ENCODE peak calls at places on chromosomes 2 and 18, in nine cellular contexts. O, G, B, F, T, E, I, C and R are unnamed samples.

GRCh38 chr18:76889086-76889699 is 66.8 kb downstream of the ZNF236 start:
- DNase-seq in E (no peak), I (no peak), O (no peak), T (no peak), B (no peak), F (no peak), C (no peak), G (no peak), R (no peak)

GRCh38 chr2:7053650-7054262 is 136.5 kb downstream of the RNF144A start:
- DNase-seq in B (no peak), C (no peak), F (no peak), T (no peak), G (no peak), I (no peak), O (no peak), E (no peak), R (no peak)

GRCh38 chr18:64276736-64277135 is 127.8 kb upstream of the LINC00305 start:
- DNase-seq in G (no peak), I (no peak), T (no peak), B (no peak), F (no peak), C (no peak), E (no peak), O (no peak), R (no peak)

GRCh38 chr2:124609667-124610066 is 584.6 kb downstream of the CNTNAP5 start:
- DNase-seq in I (no peak), T (no peak), O (no peak), G (no peak), C (no peak), B (no peak), E (no peak), F (no peak), R (no peak)

GRCh38 chr2:75464348-75464946 is 96.3 kb downstream of the EVA1A start:
- DNase-seq in E (no peak), B (peak), I (no peak), C (peak), T (peak), F (peak), O (no peak), G (no peak), R (peak)

GRCh38 chr2:148590613-148591012 is 53.9 kb upstream of the EPC2 start:
- DNase-seq in E (no peak), O (no peak), I (no peak), C (no peak), F (no peak), G (no peak), B (peak), T (no peak), R (no peak)

GRCh38 chr2:199987586-199987985 is 32.2 kb downstream of the MAIP1 start:
- DNase-seq in F (no peak), I (no peak), T (no peak), C (no peak), E (no peak), O (no peak), G (no peak), B (no peak), R (peak)

GRCh38 chr2:215772003-215772402 is 241.3 kb downstream of the MREG start:
- DNase-seq in O (no peak), G (no peak), C (peak), E (no peak), I (no peak), B (no peak), F (peak), T (peak), R (peak)

GRCh38 chr2:70118798-70119454 is 31.6 kb downstream of the PCBP1 start:
- DNase-seq in C (no peak), E (no peak), F (no peak), T (no peak), O (no peak), I (no peak), G (peak), B (peak), R (no peak)

GRCh38 chr18:1057367-1057766 is 152.7 kb downstream of the ADCYAP1 start:
- DNase-seq in T (no peak), F (no peak), O (no peak), E (no peak), C (no peak), I (no peak), G (no peak), B (no peak), R (no peak)

DNA sequence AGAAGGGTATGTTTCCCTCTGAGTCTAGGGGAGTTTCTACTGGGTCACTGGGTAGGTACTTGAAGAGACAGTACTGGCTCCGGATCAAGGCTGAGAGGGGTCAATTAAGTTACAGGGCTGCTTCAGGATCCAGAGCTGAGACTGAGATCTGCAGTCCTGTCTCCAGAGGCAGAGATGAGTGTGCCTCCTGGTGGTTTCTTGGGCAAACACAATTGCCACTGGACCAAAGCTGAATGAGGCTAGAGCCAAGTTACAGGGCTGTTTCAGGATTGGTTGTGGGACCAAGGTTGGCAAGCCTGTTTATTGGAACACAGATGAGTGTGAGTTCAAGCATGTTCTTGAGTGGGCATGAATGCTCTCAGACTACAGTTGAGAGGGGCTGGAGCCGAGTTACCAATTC is 157.9 kb downstream of the ADCYAP1 start:
- DNase-seq in E (no peak), G (no peak), F (peak), I (no peak), O (no peak), T (peak), C (no peak), B (peak), R (peak)
- TF ChIP-seq CTCF in E (no peak), G (no peak), F (no peak), I (no peak), O (no peak), T (peak), C (no peak), B (no peak), R (peak)

DNA sequence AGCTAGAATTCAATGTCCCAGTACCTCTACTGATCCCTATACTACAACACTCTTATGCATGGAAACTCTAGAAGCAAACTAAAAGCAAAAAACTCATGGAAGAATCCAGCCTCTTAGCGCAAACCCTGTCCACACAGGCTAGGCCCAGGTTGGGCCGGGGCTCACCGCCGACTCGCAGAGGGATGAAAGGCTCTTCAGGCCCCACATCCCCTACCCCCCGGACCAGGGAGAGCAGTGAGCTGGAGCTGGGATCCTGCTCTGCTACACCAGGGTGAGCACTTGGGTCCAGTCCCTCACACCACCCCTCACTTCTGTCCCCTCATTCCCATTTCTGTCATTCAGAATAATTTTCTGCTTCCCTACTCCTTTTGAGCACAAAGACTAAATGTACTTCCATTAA is 2.0 kb downstream of the OST4 start:
- DNase-seq in C (no peak), B (no peak), F (no peak), O (no peak), G (no peak), E (no peak), I (no peak), T (no peak), R (no peak)
- H3K4me3 ChIP-seq in C (no peak), B (no peak), F (no peak), O (no peak), G (no peak), E (no peak), I (no peak), T (peak), R (peak)

DNA sequence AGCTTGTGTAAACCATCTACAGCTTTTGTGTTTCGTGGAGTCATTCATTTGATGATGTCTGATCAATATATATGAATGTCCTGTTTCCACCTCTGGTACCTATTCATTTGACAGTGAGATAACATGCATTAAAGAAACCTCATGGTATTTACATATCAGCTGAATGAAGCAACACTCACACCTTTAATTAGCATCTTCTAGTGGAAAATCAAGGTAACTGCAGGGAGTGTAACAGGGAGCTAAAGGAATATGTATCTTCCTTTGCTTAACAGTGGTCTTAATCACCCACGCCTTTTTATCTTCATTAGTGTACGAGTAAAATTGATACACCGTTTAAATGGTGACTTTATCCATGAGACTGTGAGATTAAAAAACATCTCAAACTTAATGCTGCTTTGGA is 15.6 kb downstream of the SLC39A10 start:
- DNase-seq in B (no peak), F (no peak), T (no peak), E (no peak), O (no peak), I (no peak), G (no peak), C (no peak), R (no peak)
- TF ChIP-seq CTCF in B (peak), F (no peak), T (no peak), E (no peak), O (no peak), I (no peak), G (no peak), C (no peak), R (peak)

GRCh38 chr2:88607416-88607815 is 19.8 kb downstream of the EIF2AK3 start:
- DNase-seq in F (no peak), I (no peak), T (no peak), B (no peak), C (no peak), G (no peak), O (no peak), E (no peak), R (no peak)

GRCh38 chr2:88608184-88608583 is 19.1 kb downstream of the EIF2AK3 start:
- DNase-seq in I (no peak), C (no peak), F (no peak), B (no peak), T (no peak), G (no peak), O (no peak), E (no peak), R (no peak)

GRCh38 chr2:88602022-88602421 is 25.2 kb downstream of the EIF2AK3 start:
- DNase-seq in T (no peak), E (no peak), G (no peak), B (no peak), I (no peak), F (no peak), C (no peak), O (no peak), R (no peak)

GRCh38 chr2:88603146-88603545 is 24.1 kb downstream of the EIF2AK3 start:
- DNase-seq in F (no peak), B (no peak), T (peak), C (peak), E (no peak), G (no peak), O (no peak), I (no peak), R (peak)

GRCh38 chr2:88606371-88607030 is 20.8 kb downstream of the EIF2AK3 start:
- DNase-seq in G (peak), I (no peak), B (peak), O (no peak), E (no peak), C (no peak), T (no peak), F (no peak), R (no peak)
- H3K4me3 ChIP-seq in G (no peak), I (no peak), B (peak), O (no peak), E (no peak), C (no peak), T (no peak), F (no peak), R (no peak)

GRCh38 chr18:12531747-12532146 is 124.0 kb downstream of the PRELID3A start:
- DNase-seq in O (no peak), T (no peak), G (no peak), F (no peak), C (peak), B (no peak), E (no peak), I (no peak), R (no peak)
- TF ChIP-seq CTCF in O (no peak), T (no peak), G (no peak), F (no peak), C (no peak), B (peak), E (peak), I (no peak), R (no peak)

GRCh38 chr18:710418-711300 is 1.8 kb downstream of the ENOSF1 start:
- DNase-seq in E (no peak), C (no peak), O (no peak), I (no peak), F (no peak), T (no peak), B (no peak), G (no peak), R (no peak)
- H3K4me3 ChIP-seq in E (no peak), C (no peak), O (peak), I (no peak), F (peak), T (peak), B (peak), G (peak), R (peak)